ENCODE peak calls at places on chromosomes 11 and 22, in five cellular contexts. M is HFF-Myc, T is fibroblast of lung, A is body of pancreas, U is endodermal cell. L is an unnamed sample.

GRCh38 chr11:92739020-92739419 is 230.4 kb upstream of the MTNR1B start:
- DNase-seq in U (no peak), T (peak), A (no peak), M (no peak), L (no peak)

GRCh38 chr22:41240377-41241132 is at the start of gene CHADL:
- DNase-seq in M (no peak), A (no peak), T (no peak), U (peak), L (no peak)

GRCh38 chr11:117868815-117869642 is 7.4 kb downstream of the FXYD6 start:
- DNase-seq in T (no peak), M (no peak), A (no peak), U (no peak), L (no peak)

GRCh38 chr11:2097998-2098690 is 41.0 kb downstream of the IGF2 start:
- DNase-seq in M (no peak), A (no peak), T (no peak), U (no peak), L (no peak)

GRCh38 chr11:134032501-134033091 is 36.3 kb upstream of the JAM3 start:
- DNase-seq in U (peak), M (no peak), A (no peak), T (peak), L (no peak)

GRCh38 chr22:45830531-45831245 is 146.3 kb downstream of the WNT7B start:
- DNase-seq in A (no peak), T (peak), M (peak), U (no peak), L (no peak)

GRCh38 chr22:46998346-46998745 is 235.9 kb downstream of the TBC1D22A start:
- DNase-seq in U (peak), T (no peak), A (no peak), M (no peak), L (no peak)

GRCh38 chr22:50016988-50017700 is 4.6 kb upstream of the IL17REL start:
- DNase-seq in U (peak), M (no peak), A (no peak), T (peak), L (no peak)

GRCh38 chr11:98155696-98156095 is 865.1 kb upstream of the CNTN5 start:
- DNase-seq in U (no peak), T (no peak), M (no peak), A (no peak), L (no peak)

GRCh38 chr11:45530776-45531175 is 134.6 kb downstream of the CHST1 start:
- DNase-seq in A (no peak), U (no peak), T (no peak), M (no peak), L (no peak)

GRCh38 chr11:59283825-59284772 is 71.4 kb upstream of the MPEG1 start:
- DNase-seq in U (peak), T (peak), A (peak), M (peak), L (peak)
- TF ChIP-seq CTCF in U (peak), T (peak), A (peak), M (peak), L (peak)

DNA sequence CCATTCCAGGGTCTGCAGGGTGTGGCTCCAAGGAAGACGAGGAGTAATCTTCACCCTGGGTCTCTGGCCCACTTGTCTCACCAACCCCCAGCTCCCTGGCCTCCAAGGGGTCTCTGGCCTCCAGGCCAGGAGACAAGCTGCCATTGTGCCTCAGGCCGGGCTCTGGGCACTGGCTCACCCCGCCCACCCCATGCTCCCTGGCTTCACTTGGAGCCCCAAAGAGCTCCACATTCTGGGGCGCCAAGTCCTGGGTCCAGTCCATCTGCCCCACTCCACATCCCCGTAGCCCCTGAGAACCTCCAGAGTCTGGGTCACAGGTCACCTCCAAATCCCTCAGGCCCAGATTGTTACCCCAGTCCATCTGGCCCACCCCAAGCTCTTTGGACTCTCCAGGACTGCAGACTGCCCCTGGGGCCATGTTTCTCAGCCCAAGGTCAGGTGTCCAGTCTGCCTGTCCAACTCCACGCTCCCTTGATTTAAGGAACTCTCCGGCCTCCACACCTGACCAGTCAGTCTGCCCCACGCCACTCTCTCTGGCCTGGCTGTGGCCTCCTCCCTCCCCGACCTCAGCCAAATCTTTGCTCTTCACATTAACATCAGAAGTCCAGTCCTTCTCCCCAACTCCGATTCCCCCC is 16.2 kb downstream of the TNKS1BP1 start:
- DNase-seq in A (no peak), T (no peak), U (no peak), M (no peak), L (no peak)
- H3K4me3 ChIP-seq in A (no peak), T (no peak), U (no peak), M (no peak), L (no peak)

GRCh38 chr22:26669060-26669481 is 11.7 kb downstream of the MIAT start:
- DNase-seq in A (peak), M (peak), T (no peak), U (peak), L (no peak)
- TF ChIP-seq CTCF in A (peak), M (peak), T (peak), U (peak), L (peak)

DNA sequence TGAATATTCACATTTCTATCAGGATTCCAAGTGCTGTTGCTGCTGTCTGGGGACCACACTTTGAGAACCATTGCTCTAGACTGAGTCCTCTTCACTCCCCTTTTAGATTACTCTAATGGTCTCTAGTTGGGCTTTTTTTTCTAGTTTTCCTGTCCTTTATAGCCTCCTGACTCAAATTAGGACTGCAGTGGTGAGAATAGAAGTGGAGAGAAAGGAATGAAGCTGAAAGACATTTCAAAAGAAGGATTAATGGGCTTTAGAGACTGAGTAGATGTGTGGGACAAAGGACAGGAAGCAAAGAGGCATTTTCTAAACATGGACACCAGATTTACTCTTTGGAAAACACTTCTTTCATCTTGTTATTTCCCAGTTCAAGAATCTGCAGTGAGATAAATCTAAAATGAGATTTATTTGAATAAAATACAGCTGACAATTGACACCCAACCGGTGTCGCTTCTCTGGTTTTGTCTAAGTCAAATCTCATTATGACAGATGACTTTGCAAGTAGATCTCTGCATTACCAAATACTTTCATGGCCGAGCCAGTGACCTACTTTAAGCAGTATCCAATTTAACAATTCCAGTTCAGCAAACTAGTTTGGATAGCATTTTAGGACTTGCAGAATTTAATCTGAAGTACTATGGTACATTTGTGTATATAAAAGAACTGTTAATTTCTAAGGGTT is 76.2 kb upstream of the TNRC6B start:
- DNase-seq in M (no peak), A (no peak), U (no peak), T (no peak), L (no peak)
- H3K4me3 ChIP-seq in M (no peak), A (no peak), U (no peak), T (no peak), L (no peak)

GRCh38 chr11:116217006-116217405 is 555.8 kb downstream of the BUD13 start:
- DNase-seq in U (no peak), T (peak), A (peak), M (peak), L (no peak)

GRCh38 chr11:116217441-116217840 is 555.3 kb downstream of the BUD13 start:
- DNase-seq in M (no peak), U (no peak), A (no peak), T (no peak), L (no peak)

GRCh38 chr11:116211166-116211565 is 561.6 kb downstream of the BUD13 start:
- DNase-seq in U (no peak), M (no peak), T (no peak), A (no peak), L (no peak)

GRCh38 chr11:116219171-116219635 is 553.6 kb downstream of the BUD13 start:
- DNase-seq in A (no peak), M (peak), T (peak), U (no peak), L (peak)

GRCh38 chr11:116215471-116216113 is 557.2 kb downstream of the BUD13 start:
- DNase-seq in A (no peak), U (peak), T (no peak), M (no peak), L (no peak)
- TF ChIP-seq CTCF in A (no peak), U (peak), T (no peak), M (peak), L (no peak)

GRCh38 chr11:64304032-64304315 is 1.4 kb upstream of the ESRRA start:
- DNase-seq in A (no peak), T (no peak), U (no peak), M (no peak), L (no peak)
- H3K4me3 ChIP-seq in A (no peak), T (peak), U (peak), M (peak), L (peak)

L was measured in astrocyte of the cerebellum.